ENCODE peak calls at places on chromosomes 3 and 15, in nine cellular contexts. M is stomach, X is A549, I is IMR-90, T is adrenal gland, H is ovary, S is GM12892, R is tibial nerve, O is suprapubic skin. N is an unnamed sample.

GRCh38 chr15:72033711-72034110 is 84.2 kb downstream of the MYO9A start:
- DNase-seq in M (no peak), X (no peak), I (peak; percentile 55), T (no peak), H (no peak), S (no peak), R (no peak), O (no peak), N (no peak)

GRCh38 chr3:108250626-108251025 is 28.4 kb upstream of the IFT57 start:
- DNase-seq in M (no peak), X (no peak), I (no peak), T (no peak), H (no peak), S (no peak), R (no peak), O (no peak), N (no peak)

GRCh38 chr3:100334340-100335136 is at the start of gene NIT2:
- DNase-seq in M (peak; percentile 90), X (peak; percentile 86), I (peak; percentile 72), T (peak; percentile 85), H (peak; percentile 81), S (peak; percentile 85), R (peak; percentile 62), O (peak; percentile 85), N (peak; percentile 87)

GRCh38 chr3:71930056-71930991 is 145.4 kb upstream of the PROK2 start:
- DNase-seq in M (no peak), X (peak; percentile 23), I (peak; percentile 17), T (peak; percentile 53), H (no peak), S (peak; percentile 19), R (no peak), O (no peak), N (no peak)

GRCh38 chr3:56131976-56132590 is 336.2 kb downstream of the ERC2 start:
- DNase-seq in M (no peak), X (peak; percentile 76), I (peak; percentile 95), T (peak; percentile 68), H (no peak), S (no peak), R (no peak), O (no peak), N (peak; percentile 61)

GRCh38 chr15:81311834-81312459 is 12.0 kb downstream of the STARD5 start:
- DNase-seq in M (no peak), X (no peak), I (peak; percentile 31), T (no peak), H (no peak), S (no peak), R (no peak), O (no peak), N (no peak)

GRCh38 chr3:169104972-169105371 is 558.5 kb downstream of the MECOM start:
- DNase-seq in M (no peak), X (no peak), I (peak; percentile 68), T (no peak), H (no peak), S (no peak), R (no peak), O (no peak), N (no peak)

GRCh38 chr3:4580346-4581019 is 87.3 kb downstream of the ITPR1 start:
- DNase-seq in M (no peak), X (no peak), I (no peak), T (no peak), H (peak; percentile 37), S (no peak), R (no peak), O (no peak), N (no peak)

GRCh38 chr3:47365213-47366153 is 15.3 kb upstream of the PTPN23 start:
- DNase-seq in M (peak; percentile 44), X (no peak), I (peak; percentile 76), T (peak; percentile 53), H (no peak), S (no peak), R (no peak), O (no peak), N (no peak)

DNA sequence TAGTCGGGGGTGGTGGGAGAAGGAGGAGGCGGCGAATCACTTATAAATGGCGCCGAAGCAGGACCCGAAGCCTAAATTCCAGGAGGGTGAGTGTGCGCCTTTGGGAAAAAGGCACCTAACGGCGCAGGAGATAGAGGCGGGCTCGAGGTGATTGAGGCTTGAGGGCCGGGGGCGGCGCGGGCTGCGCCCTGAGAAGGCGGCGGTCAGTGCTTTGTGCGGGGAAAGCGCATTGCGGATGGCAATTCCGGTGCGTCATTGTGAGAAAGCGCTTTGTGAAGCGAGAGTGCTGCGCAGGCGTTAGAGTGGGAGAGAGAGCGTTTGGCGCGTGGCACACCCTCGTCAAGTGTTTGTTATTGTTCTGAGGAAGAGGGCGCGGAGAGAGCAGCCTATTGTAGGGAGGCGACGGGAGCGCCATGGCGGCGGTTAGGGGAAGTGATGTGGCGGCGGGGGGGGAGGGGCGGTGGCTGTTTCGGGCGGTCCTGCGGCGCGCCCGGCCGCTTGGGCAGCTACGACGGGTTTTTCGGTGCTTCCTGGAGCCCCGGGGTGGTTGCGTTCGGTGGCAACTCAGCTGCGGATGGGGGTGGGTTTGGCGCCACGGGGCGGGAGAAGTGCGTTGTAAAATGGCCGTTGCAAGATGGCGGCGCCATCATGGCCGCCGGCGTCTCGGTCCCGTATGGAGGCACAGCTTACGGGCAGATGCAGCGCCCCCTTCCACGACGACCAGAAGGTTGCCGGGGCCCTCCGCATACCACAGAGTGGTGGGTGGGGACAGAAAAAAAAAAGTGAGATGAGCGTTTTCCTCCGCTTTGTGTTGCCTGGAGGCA is 494 bp downstream of the MORF4L1 start:
- DNase-seq in M (peak; percentile 78), X (peak; percentile 97), I (peak; percentile 93), T (peak; percentile 79), H (peak; percentile 72), S (peak; percentile 60), R (peak; percentile 53), O (peak; percentile 89), N (peak; percentile 30)
- TF ChIP-seq POLR2A in M (no peak), X (peak; percentile 17), I (peak; percentile 92), T (peak; percentile 81), H (no peak), S (peak; percentile 77), R (peak; percentile 56), O (peak; percentile 77), N (peak; percentile 73)

GRCh38 chr15:50670115-50670514 is 16.5 kb downstream of the TRPM7 start:
- DNase-seq in M (no peak), X (no peak), I (no peak), T (no peak), H (no peak), S (no peak), R (no peak), O (no peak), N (no peak)

GRCh38 chr15:50681467-50681866 is 5.1 kb downstream of the TRPM7 start:
- DNase-seq in M (no peak), X (no peak), I (no peak), T (no peak), H (no peak), S (no peak), R (no peak), O (no peak), N (no peak)

GRCh38 chr15:50676799-50677483 is 9.7 kb downstream of the TRPM7 start:
- DNase-seq in M (no peak), X (peak; percentile 74), I (peak; percentile 64), T (no peak), H (no peak), S (no peak), R (no peak), O (no peak), N (peak; percentile 14)

DNA sequence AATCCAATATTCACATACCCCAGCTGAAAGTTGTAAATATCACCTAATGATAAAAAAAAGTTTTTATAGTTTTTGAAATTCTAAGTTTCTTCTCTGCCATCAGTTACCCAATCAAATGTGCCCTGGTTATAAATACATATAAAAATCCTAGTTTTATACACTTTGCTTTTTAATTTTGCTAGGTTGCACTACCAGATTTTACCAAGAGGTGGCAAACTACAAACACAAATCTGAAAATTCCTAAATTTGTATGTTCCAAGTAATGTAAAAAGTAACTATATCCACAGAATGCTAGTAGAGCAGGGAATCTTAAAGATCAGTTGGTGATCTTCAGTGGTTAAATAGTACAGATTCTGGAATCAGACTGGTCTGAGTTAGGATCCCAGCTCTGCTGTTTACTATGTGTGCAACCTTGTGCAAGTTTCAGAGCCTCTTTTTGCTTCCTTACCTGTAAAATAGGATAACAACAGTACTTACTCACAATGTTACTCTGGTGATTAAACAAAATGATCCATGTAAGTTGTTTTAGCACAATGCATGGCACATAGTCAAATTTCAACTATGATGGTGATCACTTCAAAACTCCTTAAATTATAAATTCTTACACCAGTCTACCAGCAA is 11.0 kb downstream of the TRPM7 start:
- DNase-seq in M (no peak), X (peak; percentile 52), I (peak; percentile 59), T (no peak), H (no peak), S (no peak), R (no peak), O (no peak), N (no peak)
- TF ChIP-seq POLR2A in M (no peak), X (no peak), I (no peak), T (no peak), H (no peak), S (no peak), R (no peak), O (no peak), N (no peak)

DNA sequence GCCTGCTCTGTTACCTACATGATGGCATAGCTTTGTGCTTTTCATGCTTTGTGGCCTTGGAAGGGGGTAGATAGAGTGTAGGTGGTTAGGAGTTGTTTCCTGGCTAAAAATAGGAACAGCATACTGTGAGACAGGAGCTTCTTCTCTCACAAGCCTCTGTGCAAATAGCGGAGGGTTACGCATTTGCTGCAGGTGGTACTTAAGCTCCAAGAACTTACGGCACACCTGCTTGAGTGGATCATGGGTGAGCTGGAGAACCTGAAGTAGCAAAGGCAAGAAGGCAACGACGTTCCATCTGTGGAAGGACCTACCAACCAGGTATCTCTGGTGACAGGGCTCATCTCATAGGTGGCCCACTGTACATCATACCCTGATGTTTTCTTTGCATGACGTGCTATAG is 66.0 kb downstream of the ST6GAL1 start:
- DNase-seq in M (no peak), X (no peak), I (no peak), T (no peak), H (no peak), S (no peak), R (no peak), O (no peak), N (no peak)
- TF ChIP-seq POLR2A in M (no peak), X (no peak), I (no peak), T (no peak), H (no peak), S (no peak), R (no peak), O (no peak), N (no peak)

DNA sequence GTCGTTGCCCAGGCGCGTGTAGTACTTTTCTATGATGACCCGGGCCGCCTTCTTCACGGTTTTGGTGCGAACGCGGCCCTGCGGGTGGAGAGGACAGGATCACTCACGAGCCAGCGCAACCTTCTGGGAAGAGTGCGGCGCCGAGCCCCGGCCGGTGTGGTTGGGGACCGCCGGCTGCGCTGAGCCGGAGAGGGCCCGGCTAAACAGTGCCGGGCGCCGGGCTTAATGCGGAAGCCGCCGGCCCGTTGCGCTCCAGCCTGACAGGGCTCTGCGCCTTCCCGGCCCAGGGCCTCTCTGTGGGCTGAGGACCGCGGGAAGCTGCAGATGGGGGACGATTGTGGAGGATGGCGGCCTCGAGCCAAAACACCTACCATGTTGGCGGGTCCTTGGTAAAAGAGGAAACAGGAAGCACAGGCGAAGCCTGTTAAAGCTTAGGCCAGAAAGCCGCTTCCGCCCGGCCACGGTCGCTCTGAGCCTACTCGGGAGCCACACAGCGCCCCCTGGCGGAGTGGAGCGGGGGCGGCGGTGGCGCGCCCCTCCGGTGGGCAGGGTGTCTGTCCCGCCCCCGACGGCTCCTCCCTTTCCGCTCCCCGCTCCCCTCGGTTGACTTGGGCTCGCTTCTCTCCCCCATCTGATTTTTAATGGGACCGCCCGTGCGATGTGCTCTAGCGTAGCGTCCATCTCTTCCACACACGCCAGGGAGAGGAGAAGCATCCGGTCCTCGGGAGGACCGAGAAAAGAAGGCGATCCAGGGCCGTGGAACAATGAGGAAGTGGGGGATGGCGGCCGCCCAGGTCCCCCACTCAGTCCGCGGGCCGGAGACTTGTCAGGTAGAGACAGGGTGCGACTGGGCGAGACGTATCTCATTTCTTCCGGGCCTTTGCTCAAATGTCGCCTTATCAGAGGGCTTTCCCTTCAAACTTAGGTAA is at the start of gene RPS17:
- DNase-seq in M (peak; percentile 98), X (peak; percentile 97), I (peak; percentile 93), T (peak; percentile 97), H (peak; percentile 97), S (peak; percentile 99), R (peak; percentile 96), O (peak; percentile 97), N (peak; percentile 79)
- TF ChIP-seq POLR2A in M (peak; percentile 81), X (peak; percentile 90), I (peak; percentile 99), T (peak; percentile 75), H (peak; percentile 88), S (peak; percentile 99), R (peak; percentile 76), O (peak; percentile 84), N (peak; percentile 75)

N was measured in H54.